ENCODE peak calls at places on chromosome 20, in five cellular contexts. One of them, this sample, is unnamed.

GRCh38 chr20:53707341-53708102 is 113.9 kb upstream of the ZNF217 start:
- DNase-seq in uterus: no peak
- DNase-seq in HepG2: no peak
- DNase-seq in CD8-positive, alpha-beta T cell: no peak
- DNase-seq in A549: no peak
- DNase-seq in this sample: no peak

GRCh38 chr20:4666001-4666470 is 55.7 kb upstream of the PRND start:
- DNase-seq in HepG2: no peak
- DNase-seq in uterus: no peak
- DNase-seq in CD8-positive, alpha-beta T cell: peak; percentile 47
- DNase-seq in A549: no peak
- DNase-seq in this sample: peak; percentile 83

GRCh38 chr20:32820698-32821378 is 1.1 kb downstream of the MAPRE1 start:
- DNase-seq in HepG2: no peak
- DNase-seq in A549: no peak
- DNase-seq in uterus: no peak
- DNase-seq in CD8-positive, alpha-beta T cell: no peak
- DNase-seq in this sample: peak; percentile 8

GRCh38 chr20:50892394-50892793 is 38.8 kb downstream of the ADNP start:
- DNase-seq in HepG2: no peak
- DNase-seq in A549: no peak
- DNase-seq in uterus: no peak
- DNase-seq in CD8-positive, alpha-beta T cell: no peak
- DNase-seq in this sample: no peak

GRCh38 chr20:35839891-35840290 is 68.1 kb downstream of the PHF20 start:
- DNase-seq in uterus: no peak
- DNase-seq in CD8-positive, alpha-beta T cell: no peak
- DNase-seq in HepG2: no peak
- DNase-seq in A549: no peak
- DNase-seq in this sample: no peak

GRCh38 chr20:32462900-32463641 is 104.9 kb downstream of the ASXL1 start:
- DNase-seq in uterus: no peak
- DNase-seq in CD8-positive, alpha-beta T cell: no peak
- DNase-seq in HepG2: no peak
- DNase-seq in A549: no peak
- DNase-seq in this sample: no peak

GRCh38 chr20:346640-347316 is at the start of gene NRSN2:
- DNase-seq in CD8-positive, alpha-beta T cell: no peak
- DNase-seq in uterus: peak; percentile 71
- DNase-seq in HepG2: peak; percentile 72
- DNase-seq in A549: peak; percentile 89
- DNase-seq in this sample: no peak

GRCh38 chr20:1390552-1391403 is 2.1 kb downstream of the FKBP1A start:
- DNase-seq in uterus: no peak
- DNase-seq in HepG2: no peak
- DNase-seq in A549: no peak
- DNase-seq in CD8-positive, alpha-beta T cell: no peak
- DNase-seq in this sample: no peak

GRCh38 chr20:35502352-35502751 is 27.1 kb downstream of the C20orf173 start:
- DNase-seq in CD8-positive, alpha-beta T cell: no peak
- DNase-seq in A549: no peak
- DNase-seq in HepG2: no peak
- DNase-seq in uterus: no peak
- DNase-seq in this sample: no peak

GRCh38 chr20:63253438-63254236 is 626 bp downstream of the NKAIN4 start:
- DNase-seq in HepG2: no peak
- DNase-seq in A549: peak; percentile 45
- DNase-seq in uterus: no peak
- DNase-seq in CD8-positive, alpha-beta T cell: no peak
- DNase-seq in this sample: no peak

GRCh38 chr20:63091901-63092659 is 85.3 kb upstream of the BHLHE23 start:
- DNase-seq in HepG2: no peak
- DNase-seq in uterus: peak; percentile 6
- DNase-seq in A549: no peak
- DNase-seq in CD8-positive, alpha-beta T cell: no peak
- DNase-seq in this sample: no peak

GRCh38 chr20:32355417-32355841 is 2.7 kb upstream of the ASXL1 start:
- DNase-seq in A549: no peak
- DNase-seq in uterus: no peak
- DNase-seq in CD8-positive, alpha-beta T cell: no peak
- DNase-seq in HepG2: peak; percentile 56
- DNase-seq in this sample: no peak

GRCh38 chr20:61925555-61926252 is 140.0 kb downstream of the TAF4 start:
- DNase-seq in A549: no peak
- DNase-seq in uterus: no peak
- DNase-seq in HepG2: no peak
- DNase-seq in CD8-positive, alpha-beta T cell: no peak
- DNase-seq in this sample: no peak

GRCh38 chr20:32538526-32538918 is 46.6 kb downstream of the NOL4L start:
- DNase-seq in CD8-positive, alpha-beta T cell: no peak
- DNase-seq in A549: no peak
- DNase-seq in uterus: no peak
- DNase-seq in HepG2: no peak
- DNase-seq in this sample: no peak

GRCh38 chr20:4508773-4509172 is 212.9 kb upstream of the PRND start:
- DNase-seq in A549: no peak
- DNase-seq in CD8-positive, alpha-beta T cell: no peak
- DNase-seq in HepG2: no peak
- DNase-seq in uterus: no peak
- DNase-seq in this sample: peak; percentile 67

GRCh38 chr20:53828673-53829085 is 235.0 kb upstream of the ZNF217 start:
- DNase-seq in uterus: peak; percentile 35
- DNase-seq in A549: peak; percentile 60
- DNase-seq in CD8-positive, alpha-beta T cell: no peak
- DNase-seq in HepG2: no peak
- DNase-seq in this sample: peak; percentile 84

GRCh38 chr20:51326241-51326819 is 216.2 kb downstream of the NFATC2 start:
- DNase-seq in HepG2: peak; percentile 61
- DNase-seq in CD8-positive, alpha-beta T cell: peak; percentile 17
- DNase-seq in uterus: no peak
- DNase-seq in A549: peak; percentile 66
- DNase-seq in this sample: no peak

GRCh38 chr20:2421247-2421646 is 40.5 kb downstream of the TGM6 start:
- DNase-seq in CD8-positive, alpha-beta T cell: no peak
- DNase-seq in HepG2: no peak
- DNase-seq in uterus: no peak
- DNase-seq in A549: peak; percentile 52
- DNase-seq in this sample: no peak

GRCh38 chr20:32110173-32110704 is 725 bp downstream of the TM9SF4 start:
- DNase-seq in uterus: no peak
- DNase-seq in HepG2: no peak
- DNase-seq in CD8-positive, alpha-beta T cell: no peak
- DNase-seq in A549: no peak
- DNase-seq in this sample: no peak

GRCh38 chr20:24698189-24698588 is 228.8 kb downstream of the SYNDIG1 start:
- DNase-seq in A549: no peak
- DNase-seq in CD8-positive, alpha-beta T cell: no peak
- DNase-seq in uterus: no peak
- DNase-seq in HepG2: no peak
- DNase-seq in this sample: no peak

GRCh38 chr20:64206619-64207018 is 42.4 kb downstream of the MYT1 start:
- DNase-seq in CD8-positive, alpha-beta T cell: no peak
- DNase-seq in uterus: no peak
- DNase-seq in HepG2: no peak
- DNase-seq in A549: no peak
- DNase-seq in this sample: no peak

GRCh38 chr20:16801919-16802651 is 53.9 kb downstream of the OTOR start:
- DNase-seq in HepG2: peak; percentile 66
- DNase-seq in CD8-positive, alpha-beta T cell: peak; percentile 43
- DNase-seq in uterus: peak; percentile 30
- DNase-seq in A549: peak; percentile 41
- DNase-seq in this sample: no peak

GRCh38 chr20:16314320-16314719 is 258.9 kb downstream of the KIF16B start:
- DNase-seq in HepG2: no peak
- DNase-seq in uterus: no peak
- DNase-seq in CD8-positive, alpha-beta T cell: no peak
- DNase-seq in A549: no peak
- DNase-seq in this sample: no peak

GRCh38 chr20:50509923-50510705 is at the start of gene PTPN1:
- DNase-seq in A549: peak; percentile 89
- DNase-seq in CD8-positive, alpha-beta T cell: peak; percentile 97
- DNase-seq in uterus: peak; percentile 99
- DNase-seq in HepG2: peak; percentile 99
- DNase-seq in this sample: peak; percentile 98

GRCh38 chr20:51687071-51687470 is 81.1 kb downstream of the ATP9A start:
- DNase-seq in HepG2: no peak
- DNase-seq in A549: peak; percentile 89
- DNase-seq in CD8-positive, alpha-beta T cell: no peak
- DNase-seq in uterus: no peak
- DNase-seq in this sample: peak; percentile 56

GRCh38 chr20:4811661-4812181 is 90.0 kb downstream of the PRND start:
- DNase-seq in HepG2: no peak
- DNase-seq in uterus: no peak
- DNase-seq in A549: no peak
- DNase-seq in CD8-positive, alpha-beta T cell: peak; percentile 66
- DNase-seq in this sample: no peak

GRCh38 chr20:16491277-16491912 is 81.9 kb downstream of the KIF16B start:
- DNase-seq in CD8-positive, alpha-beta T cell: no peak
- DNase-seq in HepG2: no peak
- DNase-seq in uterus: no peak
- DNase-seq in A549: no peak
- DNase-seq in this sample: no peak

GRCh38 chr20:48921168-48921882 is at the start of gene ARFGEF2:
- DNase-seq in HepG2: peak; percentile 92
- DNase-seq in CD8-positive, alpha-beta T cell: peak; percentile 86
- DNase-seq in A549: peak; percentile 92
- DNase-seq in uterus: peak; percentile 94
- DNase-seq in this sample: peak; percentile 60
- TF ChIP-seq CTCF in HepG2: peak; percentile 54
- TF ChIP-seq CTCF in CD8-positive, alpha-beta T cell: no peak
- TF ChIP-seq CTCF in A549: no peak
- TF ChIP-seq CTCF in uterus: peak; percentile 38
- TF ChIP-seq CTCF in this sample: peak; percentile 33

GRCh38 chr20:57705103-57705899 is 4.5 kb downstream of the PMEPA1 start:
- DNase-seq in uterus: no peak
- DNase-seq in HepG2: no peak
- DNase-seq in A549: no peak
- DNase-seq in CD8-positive, alpha-beta T cell: no peak
- DNase-seq in this sample: no peak
- H3K4me1 ChIP-seq in uterus: peaks cover 4% of the 10 kb centered on the region
- H3K4me1 ChIP-seq in HepG2: no peaks in the 10 kb centered on the region
- H3K4me1 ChIP-seq in A549: peaks cover 71% of the 10 kb centered on the region
- H3K4me1 ChIP-seq in CD8-positive, alpha-beta T cell: peaks cover 12% of the 10 kb centered on the region
- H3K4me1 ChIP-seq in this sample: peaks cover 16% of the 10 kb centered on the region

GRCh38 chr20:46559685-46560440 is 9.4 kb upstream of the OCSTAMP start:
- DNase-seq in CD8-positive, alpha-beta T cell: no peak
- DNase-seq in HepG2: peak; percentile 66
- DNase-seq in uterus: no peak
- DNase-seq in A549: no peak
- DNase-seq in this sample: no peak
- TF ChIP-seq CTCF in CD8-positive, alpha-beta T cell: no peak
- TF ChIP-seq CTCF in HepG2: peak; percentile 85
- TF ChIP-seq CTCF in uterus: no peak
- TF ChIP-seq CTCF in A549: no peak
- TF ChIP-seq CTCF in this sample: no peak

GRCh38 chr20:47057661-47058060 is 163.0 kb downstream of the EYA2 start:
- DNase-seq in uterus: no peak
- DNase-seq in CD8-positive, alpha-beta T cell: no peak
- DNase-seq in A549: no peak
- DNase-seq in HepG2: no peak
- DNase-seq in this sample: no peak
- H3K4me1 ChIP-seq in uterus: no peaks in the 10 kb centered on the region
- H3K4me1 ChIP-seq in CD8-positive, alpha-beta T cell: no peaks in the 10 kb centered on the region
- H3K4me1 ChIP-seq in A549: no peaks in the 10 kb centered on the region
- H3K4me1 ChIP-seq in HepG2: no peaks in the 10 kb centered on the region
- H3K4me1 ChIP-seq in this sample: no peaks in the 10 kb centered on the region

DNA sequence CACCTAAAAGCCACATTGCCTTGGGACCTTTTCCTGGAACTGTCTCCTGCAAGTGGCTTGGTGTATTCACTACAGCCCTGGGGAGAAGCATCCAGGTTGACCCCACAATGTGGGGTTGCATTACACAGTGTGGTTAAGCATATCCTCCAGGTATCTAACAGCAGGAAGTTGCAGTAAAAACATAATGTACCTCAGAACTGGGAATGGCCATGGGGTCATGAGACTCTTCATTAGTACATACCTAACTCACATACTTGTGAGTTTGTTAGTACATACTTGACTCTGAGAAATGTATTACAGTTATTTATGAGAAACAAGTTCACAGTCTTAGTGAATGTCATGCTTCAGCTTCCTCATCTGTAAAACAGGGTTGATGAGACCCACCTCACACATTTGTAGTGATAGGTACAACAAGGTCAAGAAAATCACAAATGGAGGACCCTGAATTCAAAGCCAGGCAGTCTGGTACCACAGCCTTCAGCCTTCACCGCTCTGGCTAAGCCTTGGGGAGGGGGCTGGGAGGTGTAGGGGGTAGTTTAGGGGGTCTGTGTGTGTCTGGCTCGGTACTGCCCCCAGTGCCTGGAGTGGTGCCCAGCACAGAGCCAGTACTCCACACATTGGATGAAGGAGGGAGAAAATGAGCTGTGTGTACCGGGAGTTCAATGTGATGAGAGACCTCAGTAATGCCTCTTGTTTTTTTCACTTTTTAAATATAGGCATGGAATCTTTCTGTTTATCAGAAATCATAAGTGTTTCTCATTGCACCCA is 53.0 kb downstream of the KAT14 start:
- DNase-seq in HepG2: no peak
- DNase-seq in A549: no peak
- DNase-seq in CD8-positive, alpha-beta T cell: no peak
- DNase-seq in uterus: no peak
- DNase-seq in this sample: peak; percentile 68
- TF ChIP-seq CTCF in HepG2: no peak
- TF ChIP-seq CTCF in A549: no peak
- TF ChIP-seq CTCF in CD8-positive, alpha-beta T cell: no peak
- TF ChIP-seq CTCF in uterus: no peak
- TF ChIP-seq CTCF in this sample: no peak

GRCh38 chr20:36887779-36888133 is 11.8 kb downstream of the TLDC2 start:
- DNase-seq in A549: no peak
- DNase-seq in uterus: no peak
- DNase-seq in HepG2: no peak
- DNase-seq in CD8-positive, alpha-beta T cell: no peak
- DNase-seq in this sample: no peak
- H3K4me1 ChIP-seq in A549: no peaks in the 10 kb centered on the region
- H3K4me1 ChIP-seq in uterus: no peaks in the 10 kb centered on the region
- H3K4me1 ChIP-seq in HepG2: peaks cover 15% of the 10 kb centered on the region
- H3K4me1 ChIP-seq in CD8-positive, alpha-beta T cell: peaks cover 4% of the 10 kb centered on the region
- H3K4me1 ChIP-seq in this sample: no peaks in the 10 kb centered on the region

GRCh38 chr20:23199356-23199755 is 113.2 kb upstream of the CD93 start:
- DNase-seq in CD8-positive, alpha-beta T cell: no peak
- DNase-seq in uterus: no peak
- DNase-seq in A549: no peak
- DNase-seq in HepG2: no peak
- DNase-seq in this sample: no peak

GRCh38 chr20:23200413-23200812 is 114.3 kb upstream of the CD93 start:
- DNase-seq in uterus: no peak
- DNase-seq in A549: no peak
- DNase-seq in HepG2: no peak
- DNase-seq in CD8-positive, alpha-beta T cell: no peak
- DNase-seq in this sample: no peak

GRCh38 chr20:23201658-23202057 is 115.5 kb upstream of the CD93 start:
- DNase-seq in HepG2: no peak
- DNase-seq in CD8-positive, alpha-beta T cell: no peak
- DNase-seq in uterus: no peak
- DNase-seq in A549: no peak
- DNase-seq in this sample: no peak

GRCh38 chr20:23198815-23199214 is 112.7 kb upstream of the CD93 start:
- DNase-seq in uterus: no peak
- DNase-seq in CD8-positive, alpha-beta T cell: no peak
- DNase-seq in HepG2: no peak
- DNase-seq in A549: no peak
- DNase-seq in this sample: no peak

GRCh38 chr20:23200914-23201313 is 114.8 kb upstream of the CD93 start:
- DNase-seq in uterus: no peak
- DNase-seq in A549: peak; percentile 43
- DNase-seq in HepG2: peak; percentile 62
- DNase-seq in CD8-positive, alpha-beta T cell: no peak
- DNase-seq in this sample: peak; percentile 42
- TF ChIP-seq CTCF in uterus: no peak
- TF ChIP-seq CTCF in A549: peak; percentile 54
- TF ChIP-seq CTCF in HepG2: peak; percentile 92
- TF ChIP-seq CTCF in CD8-positive, alpha-beta T cell: no peak
- TF ChIP-seq CTCF in this sample: peak; percentile 88